ENCODE peak calls at places on chromosomes 2 and 18, in nine cellular contexts. H is lower lobe of right lung; P is CD4-positive, alpha-beta memory T cell; K is tibial artery; M is GM12878; U is H9; X is mesenchymal stem cell; R is Peyer's patch; O is right lobe of liver. B is an unnamed sample.

GRCh38 chr2:64730551-64731305 is 77.0 kb upstream of the SERTAD2 start:
- DNase-seq in X (peak; percentile 91), H (peak; percentile 51), O (peak; percentile 88), M (peak; percentile 69), R (peak; percentile 55), U (no peak), K (peak; percentile 86), P (peak; percentile 54), B (no peak)

GRCh38 chr2:70086278-70086837 is 919 bp upstream of the PCBP1 start:
- DNase-seq in K (peak; percentile 84), H (peak; percentile 86), R (no peak), M (peak; percentile 77), U (peak; percentile 62), X (peak; percentile 95), O (peak; percentile 84), P (peak; percentile 94), B (peak; percentile 66)

GRCh38 chr2:165007162-165007744 is 51.9 kb upstream of the SLC38A11 start:
- DNase-seq in M (no peak), R (no peak), X (no peak), P (no peak), H (no peak), O (no peak), K (no peak), U (no peak), B (no peak)

GRCh38 chr18:62449490-62450104 is 73.2 kb upstream of the ZCCHC2 start:
- DNase-seq in R (no peak), P (no peak), O (no peak), U (no peak), M (no peak), K (no peak), H (no peak), X (no peak), B (no peak)

GRCh38 chr2:25558262-25558661 is 115.1 kb downstream of the DTNB start:
- DNase-seq in H (no peak), U (no peak), M (peak; percentile 75), K (no peak), R (no peak), P (peak; percentile 26), O (no peak), X (peak; percentile 81), B (peak; percentile 47)

GRCh38 chr2:214232266-214232665 is 178.6 kb upstream of the VWC2L start:
- DNase-seq in R (no peak), X (no peak), M (no peak), O (no peak), U (no peak), P (no peak), K (no peak), H (no peak), B (no peak)

GRCh38 chr18:23958036-23958435 is 56.5 kb upstream of the TTC39C start:
- DNase-seq in H (no peak), R (no peak), M (no peak), K (peak; percentile 78), P (no peak), U (no peak), X (no peak), O (peak; percentile 88), B (no peak)

GRCh38 chr18:25503567-25504081 is 151.7 kb upstream of the ZNF521 start:
- DNase-seq in M (no peak), R (no peak), O (no peak), X (peak; percentile 79), K (peak; percentile 71), P (no peak), U (peak; percentile 44), H (no peak), B (no peak)

GRCh38 chr18:21904856-21905255 is 164.3 kb downstream of the MIB1 start:
- DNase-seq in P (no peak), H (no peak), O (no peak), K (no peak), M (no peak), U (no peak), R (no peak), X (no peak), B (no peak)

DNA sequence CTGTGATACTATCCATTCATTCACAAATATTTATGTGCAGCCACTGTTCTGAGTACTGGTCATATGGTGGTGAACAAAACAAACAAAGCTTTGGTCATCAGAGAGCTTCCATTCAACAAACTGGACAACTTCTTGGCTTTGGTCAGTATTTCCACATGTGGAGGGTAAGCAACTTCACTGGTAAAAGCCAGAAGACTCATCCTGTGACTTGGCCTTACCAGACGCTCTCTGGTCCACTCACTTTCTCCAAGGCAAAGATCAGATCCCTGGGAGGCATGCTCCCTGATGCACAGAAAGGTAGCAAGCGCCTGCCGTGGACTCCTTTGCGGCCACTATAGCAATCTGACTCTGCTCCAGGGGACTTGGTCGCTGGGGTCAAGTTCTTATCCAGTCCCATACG is 179.5 kb downstream of the EN1 start:
- DNase-seq in X (peak; percentile 1), O (no peak), K (no peak), P (no peak), M (no peak), R (no peak), H (no peak), U (no peak), B (peak; percentile 55)
- H3K4me1 ChIP-seq in X (peaks cover 2% of the 10 kb centered on the region), O (no peaks in the 10 kb centered on the region), K (peaks cover 3% of the 10 kb centered on the region), P (no peaks in the 10 kb centered on the region), M (no peaks in the 10 kb centered on the region), R (no peaks in the 10 kb centered on the region), H (no peaks in the 10 kb centered on the region), U (no peaks in the 10 kb centered on the region), B (no peaks in the 10 kb centered on the region)

DNA sequence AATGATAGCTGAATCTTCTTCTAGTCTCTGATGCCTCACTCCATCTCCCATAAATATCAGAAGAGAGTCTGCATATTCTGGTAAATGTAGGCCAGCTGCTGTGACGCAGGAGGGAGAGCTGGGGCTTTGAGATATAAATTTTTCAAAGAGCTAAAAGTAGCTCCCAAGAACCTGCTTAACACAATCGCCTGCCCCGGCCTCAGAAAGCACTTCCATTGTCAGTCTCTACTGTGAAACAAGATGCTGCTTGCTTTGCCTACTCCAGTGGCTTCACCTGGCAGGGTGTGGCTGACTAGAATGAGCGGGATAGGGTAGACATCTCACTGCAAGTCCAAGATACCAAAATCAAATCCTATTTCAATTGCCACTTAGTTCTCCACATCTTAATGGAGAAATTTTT is 105.0 kb upstream of the CCDC150 start:
- DNase-seq in X (no peak), H (no peak), R (no peak), K (no peak), P (no peak), U (no peak), M (no peak), O (no peak), B (no peak)
- H3K4me1 ChIP-seq in X (no peaks in the 10 kb centered on the region), H (no peaks in the 10 kb centered on the region), R (no peaks in the 10 kb centered on the region), K (no peaks in the 10 kb centered on the region), P (no peaks in the 10 kb centered on the region), U (no peaks in the 10 kb centered on the region), M (peaks cover 3% of the 10 kb centered on the region), O (no peaks in the 10 kb centered on the region), B (peaks cover 3% of the 10 kb centered on the region)

GRCh38 chr2:46313063-46313462 is 15.9 kb downstream of the EPAS1 start:
- DNase-seq in X (no peak), O (no peak), R (no peak), K (no peak), H (no peak), U (no peak), P (no peak), M (no peak), B (no peak)
- H3K4me1 ChIP-seq in X (peaks cover 12% of the 10 kb centered on the region), O (peaks cover 91% of the 10 kb centered on the region), R (peaks cover 12% of the 10 kb centered on the region), K (peaks cover 76% of the 10 kb centered on the region), H (peaks cover 96% of the 10 kb centered on the region), U (no peaks in the 10 kb centered on the region), P (no peaks in the 10 kb centered on the region), M (no peaks in the 10 kb centered on the region), B (peaks cover 89% of the 10 kb centered on the region)

DNA sequence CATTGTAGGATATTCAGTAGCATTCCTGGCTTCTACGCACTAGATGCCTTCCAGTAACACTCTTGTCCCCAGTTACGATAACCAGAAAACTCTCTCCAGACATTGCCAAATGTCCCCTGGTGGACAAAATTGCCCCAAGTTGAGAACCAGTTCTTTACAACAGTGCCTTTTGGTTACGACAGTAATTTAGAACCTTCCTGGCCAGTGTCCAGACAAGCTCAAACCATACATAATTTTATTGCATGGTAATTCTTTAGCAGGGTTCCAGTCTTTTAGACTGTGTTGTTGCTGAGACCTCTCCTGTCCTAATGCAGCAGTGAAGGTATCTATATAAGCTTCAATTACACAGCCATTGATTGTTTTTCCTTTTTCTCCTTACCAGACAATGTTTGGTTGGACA is 20.2 kb downstream of the RNMT start:
- DNase-seq in M (no peak), U (no peak), K (no peak), H (no peak), P (no peak), R (no peak), O (no peak), X (no peak), B (no peak)
- H3K4me1 ChIP-seq in M (no peaks in the 10 kb centered on the region), U (no peaks in the 10 kb centered on the region), K (no peaks in the 10 kb centered on the region), H (no peaks in the 10 kb centered on the region), P (no peaks in the 10 kb centered on the region), R (no peaks in the 10 kb centered on the region), O (no peaks in the 10 kb centered on the region), X (no peaks in the 10 kb centered on the region), B (no peaks in the 10 kb centered on the region)